ENCODE peak calls at places on chromosomes 6 and 20, in four cellular contexts. X is endothelial cell of umbilical vein, T is K562, S is GM12878. M is an unnamed sample.

GRCh38 chr6:41426888-41427641 is 91.7 kb downstream of the NCR2 start:
- DNase-seq in S (no peak), X (no peak), T (no peak), M (no peak)

GRCh38 chr20:49405062-49405683 is 77.3 kb downstream of the KCNB1 start:
- DNase-seq in X (no peak), S (no peak), T (no peak), M (no peak)

GRCh38 chr6:67016921-67017460 is 1310.0 kb upstream of the EYS start:
- DNase-seq in S (no peak), T (no peak), X (no peak), M (no peak)

GRCh38 chr6:113690255-113690956 is 166.7 kb upstream of the MARCKS start:
- DNase-seq in T (no peak), S (peak), X (peak), M (peak)

GRCh38 chr6:135904666-135905065 is 53.2 kb downstream of the PDE7B start:
- DNase-seq in T (no peak), X (no peak), S (no peak), M (peak)

GRCh38 chr6:104473021-104473429 is 386.7 kb downstream of the HACE1 start:
- DNase-seq in S (no peak), T (no peak), X (no peak), M (no peak)

GRCh38 chr6:9518433-9518832 is 896.4 kb downstream of the TFAP2A start:
- DNase-seq in T (no peak), S (no peak), X (no peak), M (no peak)

GRCh38 chr6:169229611-169230321 is 23.9 kb downstream of the THBS2 start:
- DNase-seq in T (no peak), S (no peak), X (no peak), M (no peak)

GRCh38 chr20:58636983-58637421 is 14.1 kb upstream of the STX16 start:
- DNase-seq in T (no peak), S (no peak), X (no peak), M (no peak)

GRCh38 chr20:45355209-45355608 is 7.0 kb upstream of the SDC4 start:
- DNase-seq in X (no peak), S (no peak), T (no peak), M (peak)

GRCh38 chr6:170152111-170152926 is 138.6 kb downstream of the DLL1 start:
- DNase-seq in X (peak), T (no peak), S (no peak), M (no peak)

GRCh38 chr6:115901896-115902295 is 158.8 kb downstream of the FRK start:
- DNase-seq in S (no peak), T (no peak), X (no peak), M (no peak)

GRCh38 chr20:44938637-44939036 is 21.6 kb downstream of the TOMM34 start:
- DNase-seq in T (no peak), S (no peak), X (peak), M (no peak)

GRCh38 chr20:25534845-25535244 is 50.5 kb downstream of the NINL start:
- DNase-seq in S (no peak), X (no peak), T (no peak), M (no peak)

DNA sequence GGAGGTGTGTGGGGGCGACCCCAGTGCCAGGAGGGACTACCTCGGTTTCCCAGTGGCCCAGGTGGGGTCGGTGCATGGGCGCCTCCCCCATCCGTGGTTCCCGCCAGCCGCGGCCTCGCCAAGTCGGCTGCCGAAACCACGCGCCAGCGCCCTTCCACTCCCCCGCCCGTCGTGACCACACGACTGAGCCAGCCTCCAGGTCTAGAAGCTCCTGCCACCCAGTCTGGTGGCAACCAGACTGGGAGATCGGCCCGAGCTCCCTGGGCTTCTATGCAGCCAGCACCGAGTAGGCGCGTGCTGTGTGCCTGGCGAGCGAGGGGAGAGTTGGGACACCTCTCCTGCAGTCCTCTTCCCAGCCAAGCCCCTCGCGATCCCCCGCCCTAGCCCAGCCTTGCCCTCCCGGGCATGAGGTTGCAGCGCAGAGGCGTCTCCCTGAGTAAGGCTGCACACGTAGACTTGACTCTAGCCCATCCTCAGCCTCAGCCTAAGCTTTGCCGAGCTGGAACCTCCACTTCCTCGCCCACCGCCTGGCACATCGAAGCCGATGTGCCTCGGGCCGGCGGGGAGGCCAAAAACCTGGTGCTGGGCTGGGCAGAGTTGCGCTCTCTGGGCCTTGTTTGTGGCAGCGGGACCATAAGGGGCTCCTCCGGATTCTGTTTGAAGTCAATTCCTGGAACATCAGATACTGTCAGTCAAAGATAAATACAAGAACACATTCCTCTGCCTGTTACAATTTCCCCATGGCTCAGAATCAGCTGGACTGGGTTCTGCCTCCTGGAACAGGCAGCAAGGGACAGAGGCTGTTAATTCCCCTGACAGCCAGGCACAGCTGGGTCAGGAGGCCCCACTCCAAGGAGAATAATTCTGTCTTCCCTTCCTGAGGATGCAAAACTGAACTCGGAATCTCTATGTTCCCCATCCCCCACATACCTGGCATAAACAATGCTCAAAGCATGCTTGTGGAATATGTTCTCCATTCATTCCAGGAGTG is 1.5 kb upstream of the CPNE5 start:
- DNase-seq in X (no peak), T (no peak), S (no peak), M (no peak)
- TF ChIP-seq FOS in X (no peak), T (no peak), S (no peak), M (no peak)

DNA sequence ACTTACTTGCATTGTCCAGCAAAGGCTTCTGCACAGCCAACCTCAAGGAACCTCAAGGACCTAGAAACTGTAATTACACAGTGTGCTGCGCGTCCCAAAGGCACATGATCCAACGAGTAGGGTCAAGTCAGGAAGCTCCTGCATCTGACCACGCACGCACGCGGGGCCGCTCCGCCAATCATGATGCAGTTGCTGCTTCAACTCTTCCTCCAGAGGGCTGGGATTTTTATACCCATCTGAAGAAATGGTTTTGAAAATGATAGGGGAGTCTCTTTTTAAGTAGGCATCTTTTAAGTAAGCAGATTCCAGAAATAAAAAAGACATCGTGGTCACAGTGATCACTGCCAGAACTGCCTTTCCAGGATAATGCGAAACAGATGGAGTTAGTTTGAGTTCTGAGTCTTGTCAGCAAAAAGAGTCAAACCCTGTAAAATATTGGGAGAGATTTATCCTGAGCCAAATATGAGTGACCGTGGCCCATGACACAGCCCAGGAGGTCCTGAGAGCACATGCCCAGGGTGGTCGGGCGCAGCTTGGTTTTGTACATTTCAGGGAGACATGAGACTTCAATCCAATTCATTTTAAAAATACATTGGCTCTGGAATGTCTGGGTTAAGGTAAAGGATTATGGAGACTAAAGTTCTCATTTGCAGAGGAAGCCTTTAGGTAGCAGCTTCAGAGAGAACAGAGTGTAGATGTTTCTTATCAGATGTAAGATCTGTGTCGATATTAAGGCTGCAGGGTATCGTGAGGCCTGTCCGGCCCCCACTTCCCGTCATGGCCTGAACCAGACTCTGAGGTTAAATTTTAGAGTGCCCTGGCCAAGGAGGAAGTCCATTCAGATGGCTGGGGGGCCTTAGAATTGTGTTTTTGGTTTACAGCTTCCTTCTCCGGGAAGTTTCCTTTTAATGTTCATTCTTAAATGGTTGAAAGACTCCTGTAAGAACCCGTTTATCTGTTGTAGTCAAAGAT is 34.2 kb downstream of the KIF25 start:
- DNase-seq in T (no peak), S (no peak), X (no peak), M (peak)
- TF ChIP-seq FOS in T (no peak), S (no peak), X (no peak), M (no peak)

GRCh38 chr6:82608365-82608764 is 244.7 kb downstream of the TPBG start:
- DNase-seq in S (no peak), T (no peak), X (no peak), M (no peak)
- TF ChIP-seq FOS in S (no peak), T (no peak), X (no peak), M (no peak)

DNA sequence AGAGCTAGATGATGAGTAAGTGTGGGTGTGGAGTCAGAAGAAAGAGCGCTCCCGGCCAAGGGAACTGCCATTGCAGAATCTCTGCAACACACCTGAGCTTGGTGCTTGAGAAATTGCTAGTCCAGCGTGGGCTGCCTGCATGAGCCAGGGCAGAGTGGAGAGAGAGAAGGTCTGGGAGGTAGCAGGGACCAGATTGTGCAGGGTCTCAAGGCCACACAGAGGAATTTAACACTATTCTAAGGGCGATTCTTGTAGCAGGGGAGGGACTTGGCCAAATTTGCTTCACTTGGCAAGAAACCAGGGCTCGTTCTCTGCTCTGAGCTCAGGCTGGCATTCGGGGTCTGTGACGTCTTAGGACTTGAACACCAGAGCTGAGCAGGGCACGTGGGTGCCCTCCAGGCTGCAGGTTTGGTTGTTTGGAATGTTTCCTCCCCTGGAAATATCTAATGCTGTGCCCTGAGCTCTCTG is 53.5 kb downstream of the BCAS4 start:
- DNase-seq in T (no peak), X (no peak), S (no peak), M (no peak)
- TF ChIP-seq FOS in T (no peak), X (no peak), S (no peak), M (no peak)

DNA sequence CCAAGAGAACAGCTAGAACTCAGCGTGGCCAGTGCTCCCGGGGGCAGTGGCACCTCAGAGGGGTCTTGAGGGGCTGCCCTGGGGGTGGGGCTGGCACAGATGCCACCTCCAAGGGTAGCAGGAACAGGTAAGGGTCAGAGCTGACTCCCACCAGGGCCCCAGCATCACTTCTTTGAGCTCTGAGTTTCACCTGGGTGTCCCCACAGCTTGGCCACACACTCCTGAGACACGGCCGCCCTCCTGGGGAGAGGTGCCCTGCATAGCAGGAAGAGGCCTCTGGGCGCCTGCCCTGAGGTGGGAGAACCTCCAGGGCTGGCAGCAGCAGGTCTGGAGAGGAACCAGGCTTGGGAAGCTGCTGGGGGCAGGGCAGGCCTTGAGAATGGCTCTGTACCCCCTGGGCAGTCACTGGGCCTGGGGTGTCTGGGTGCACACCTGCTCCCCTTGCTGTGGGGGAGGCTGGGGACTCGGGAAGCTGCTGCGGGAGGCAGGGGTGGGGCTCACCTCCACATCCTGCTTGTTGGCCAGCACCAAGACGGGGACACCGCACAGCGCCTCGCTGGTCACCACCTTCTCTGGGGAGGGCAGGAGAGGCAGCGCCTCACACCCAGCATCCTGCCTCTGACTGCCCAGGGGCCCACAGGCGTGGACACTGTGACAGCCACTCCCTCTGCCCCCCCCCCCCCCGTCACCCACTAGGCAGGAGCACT is 5.0 kb downstream of the TNFRSF6B start:
- DNase-seq in S (no peak), T (peak), X (no peak), M (no peak)
- TF ChIP-seq FOS in S (no peak), T (no peak), X (no peak), M (no peak)

DNA sequence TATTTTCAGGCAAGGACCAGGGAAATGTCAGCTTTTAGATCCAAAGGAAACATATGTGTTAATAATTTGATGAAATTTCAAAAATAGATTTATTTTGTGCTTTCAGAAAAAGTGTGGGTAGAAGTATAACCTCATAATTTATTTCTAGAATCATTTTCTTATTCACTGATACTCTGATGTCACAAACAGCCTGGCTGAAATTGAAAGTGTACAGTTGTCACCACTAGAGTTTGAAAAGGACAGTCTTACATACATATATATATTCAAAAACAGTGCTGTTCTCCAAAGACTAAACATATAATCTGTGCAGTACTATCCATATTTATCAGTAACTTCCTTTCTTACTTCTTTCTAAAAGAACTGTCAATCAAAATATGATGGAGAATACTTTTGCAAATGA is 254.4 kb upstream of the KCNQ5 start:
- DNase-seq in X (no peak), T (no peak), S (no peak), M (no peak)
- TF ChIP-seq FOS in X (no peak), T (no peak), S (no peak), M (no peak)

DNA sequence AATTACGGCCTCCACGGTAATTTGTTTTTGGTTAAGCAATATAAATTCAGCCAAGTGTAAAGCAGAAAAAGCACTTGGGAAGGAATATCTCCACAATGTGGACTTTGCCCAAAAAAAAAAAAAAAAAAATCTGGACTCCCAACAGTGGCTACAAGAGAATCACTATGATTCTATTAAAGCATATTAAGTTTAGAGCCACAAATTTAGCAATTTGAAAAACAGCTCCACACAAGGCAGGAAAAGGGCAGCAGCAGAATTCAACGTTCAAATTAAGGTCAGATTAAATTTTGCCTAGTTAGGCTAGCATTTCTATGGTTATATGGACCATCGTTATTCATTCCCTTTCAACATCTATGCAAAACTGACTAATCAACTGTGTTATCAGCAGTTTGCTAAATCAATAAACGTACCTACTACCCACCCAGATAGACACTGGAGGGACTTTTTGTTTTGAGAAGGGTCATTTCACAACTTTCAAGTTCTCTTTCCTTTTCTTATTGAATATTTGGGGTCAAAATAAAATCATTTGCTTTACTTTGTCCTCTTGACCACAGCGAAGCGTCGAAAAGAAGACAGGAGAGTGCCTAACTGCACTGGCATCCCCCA is 1.0 kb downstream of the MCM9 start:
- DNase-seq in S (no peak), T (no peak), X (no peak), M (no peak)
- TF ChIP-seq FOS in S (no peak), T (no peak), X (no peak), M (no peak)

DNA sequence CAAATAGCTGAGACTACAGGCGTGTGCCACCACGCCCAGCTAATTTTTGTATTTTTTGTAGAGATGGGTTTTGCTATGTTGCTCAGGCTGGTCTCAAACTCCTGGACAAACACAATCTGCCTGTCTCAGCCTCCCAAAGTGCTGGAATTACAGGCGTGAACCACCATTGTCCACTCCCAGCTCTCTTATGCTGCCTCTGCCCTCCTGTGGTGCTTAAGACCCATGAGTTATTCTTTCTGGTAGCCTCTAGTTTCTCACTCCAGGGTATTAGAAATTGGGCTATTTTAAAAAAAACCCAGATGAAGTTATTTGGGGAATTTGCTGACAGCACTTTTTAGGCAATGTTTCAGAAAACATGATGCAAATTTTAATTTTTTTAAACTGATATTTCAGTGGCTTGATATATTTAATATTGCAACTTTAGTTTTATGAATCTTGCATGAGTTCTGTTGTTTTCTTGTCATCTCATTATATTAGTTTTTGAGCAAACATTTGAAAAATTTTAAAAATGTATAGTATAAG is 114.0 kb upstream of the FOXO3 start:
- DNase-seq in X (peak), S (no peak), T (no peak), M (no peak)
- TF ChIP-seq FOS in X (no peak), S (no peak), T (no peak), M (no peak)

M was measured in IMR-90.